ENCODE peak calls at places on chromosome 6, in eight cellular contexts. One of them, this sample, is unnamed. For H3K36me3, the result is how much of the 10 kb centered on the place peaks cover.

GRCh38 chr6:37514377-37514776 is 14.7 kb upstream of the CCDC167 start:
- DNase-seq in lung: no peak
- DNase-seq in IMR-90: peak
- DNase-seq in psoas muscle: no peak
- DNase-seq in lower lobe of right lung: no peak
- DNase-seq in esophagus squamous epithelium: no peak
- DNase-seq in tibial artery: no peak
- DNase-seq in CD4-positive, alpha-beta memory T cell: peak
- DNase-seq in this sample: no peak

GRCh38 chr6:122322824-122323223 is 76.6 kb upstream of the HSF2 start:
- DNase-seq in psoas muscle: no peak
- DNase-seq in IMR-90: peak
- DNase-seq in lung: no peak
- DNase-seq in tibial artery: no peak
- DNase-seq in CD4-positive, alpha-beta memory T cell: no peak
- DNase-seq in lower lobe of right lung: no peak
- DNase-seq in esophagus squamous epithelium: no peak
- DNase-seq in this sample: no peak

GRCh38 chr6:143901885-143902708 is 37.8 kb downstream of the ZC2HC1B start:
- DNase-seq in CD4-positive, alpha-beta memory T cell: no peak
- DNase-seq in psoas muscle: peak
- DNase-seq in lower lobe of right lung: no peak
- DNase-seq in tibial artery: peak
- DNase-seq in IMR-90: peak
- DNase-seq in esophagus squamous epithelium: no peak
- DNase-seq in lung: no peak
- DNase-seq in this sample: no peak

GRCh38 chr6:53628354-53629119 is 37.0 kb downstream of the KLHL31 start:
- DNase-seq in lung: no peak
- DNase-seq in CD4-positive, alpha-beta memory T cell: no peak
- DNase-seq in psoas muscle: no peak
- DNase-seq in esophagus squamous epithelium: no peak
- DNase-seq in lower lobe of right lung: no peak
- DNase-seq in tibial artery: no peak
- DNase-seq in IMR-90: peak
- DNase-seq in this sample: no peak

GRCh38 chr6:163120223-163120622 is 294.3 kb upstream of the QKI start:
- DNase-seq in lung: no peak
- DNase-seq in tibial artery: no peak
- DNase-seq in psoas muscle: no peak
- DNase-seq in CD4-positive, alpha-beta memory T cell: no peak
- DNase-seq in esophagus squamous epithelium: no peak
- DNase-seq in lower lobe of right lung: no peak
- DNase-seq in IMR-90: no peak
- DNase-seq in this sample: no peak

GRCh38 chr6:157575436-157576145 is 194.6 kb downstream of the ZDHHC14 start:
- DNase-seq in lower lobe of right lung: no peak
- DNase-seq in IMR-90: no peak
- DNase-seq in tibial artery: no peak
- DNase-seq in CD4-positive, alpha-beta memory T cell: no peak
- DNase-seq in lung: no peak
- DNase-seq in psoas muscle: no peak
- DNase-seq in esophagus squamous epithelium: no peak
- DNase-seq in this sample: no peak

GRCh38 chr6:31572041-31572911 is at the start of gene LTA:
- DNase-seq in esophagus squamous epithelium: no peak
- DNase-seq in psoas muscle: no peak
- DNase-seq in lung: no peak
- DNase-seq in IMR-90: no peak
- DNase-seq in CD4-positive, alpha-beta memory T cell: peak
- DNase-seq in tibial artery: no peak
- DNase-seq in lower lobe of right lung: no peak
- DNase-seq in this sample: no peak

GRCh38 chr6:82555801-82556200 is 192.2 kb downstream of the TPBG start:
- DNase-seq in tibial artery: no peak
- DNase-seq in CD4-positive, alpha-beta memory T cell: no peak
- DNase-seq in psoas muscle: no peak
- DNase-seq in lower lobe of right lung: no peak
- DNase-seq in esophagus squamous epithelium: no peak
- DNase-seq in lung: no peak
- DNase-seq in IMR-90: peak
- DNase-seq in this sample: no peak

GRCh38 chr6:35415065-35415880 is 36.9 kb upstream of the FANCE start:
- DNase-seq in tibial artery: peak
- DNase-seq in esophagus squamous epithelium: no peak
- DNase-seq in CD4-positive, alpha-beta memory T cell: no peak
- DNase-seq in lower lobe of right lung: peak
- DNase-seq in psoas muscle: peak
- DNase-seq in IMR-90: peak
- DNase-seq in lung: peak
- DNase-seq in this sample: peak

GRCh38 chr6:3451498-3451897 is 5.4 kb downstream of the SLC22A23 start:
- DNase-seq in lower lobe of right lung: no peak
- DNase-seq in tibial artery: no peak
- DNase-seq in lung: no peak
- DNase-seq in esophagus squamous epithelium: no peak
- DNase-seq in IMR-90: no peak
- DNase-seq in CD4-positive, alpha-beta memory T cell: no peak
- DNase-seq in psoas muscle: no peak
- DNase-seq in this sample: no peak

GRCh38 chr6:37783831-37784584 is 35.5 kb upstream of the ZFAND3 start:
- DNase-seq in lower lobe of right lung: peak
- DNase-seq in IMR-90: no peak
- DNase-seq in tibial artery: peak
- DNase-seq in CD4-positive, alpha-beta memory T cell: no peak
- DNase-seq in lung: no peak
- DNase-seq in psoas muscle: peak
- DNase-seq in esophagus squamous epithelium: no peak
- DNase-seq in this sample: peak

GRCh38 chr6:26195924-26196845 is 109.0 kb downstream of the HFE start:
- DNase-seq in esophagus squamous epithelium: no peak
- DNase-seq in CD4-positive, alpha-beta memory T cell: peak
- DNase-seq in psoas muscle: no peak
- DNase-seq in IMR-90: peak
- DNase-seq in lung: no peak
- DNase-seq in lower lobe of right lung: no peak
- DNase-seq in tibial artery: no peak
- DNase-seq in this sample: no peak

DNA sequence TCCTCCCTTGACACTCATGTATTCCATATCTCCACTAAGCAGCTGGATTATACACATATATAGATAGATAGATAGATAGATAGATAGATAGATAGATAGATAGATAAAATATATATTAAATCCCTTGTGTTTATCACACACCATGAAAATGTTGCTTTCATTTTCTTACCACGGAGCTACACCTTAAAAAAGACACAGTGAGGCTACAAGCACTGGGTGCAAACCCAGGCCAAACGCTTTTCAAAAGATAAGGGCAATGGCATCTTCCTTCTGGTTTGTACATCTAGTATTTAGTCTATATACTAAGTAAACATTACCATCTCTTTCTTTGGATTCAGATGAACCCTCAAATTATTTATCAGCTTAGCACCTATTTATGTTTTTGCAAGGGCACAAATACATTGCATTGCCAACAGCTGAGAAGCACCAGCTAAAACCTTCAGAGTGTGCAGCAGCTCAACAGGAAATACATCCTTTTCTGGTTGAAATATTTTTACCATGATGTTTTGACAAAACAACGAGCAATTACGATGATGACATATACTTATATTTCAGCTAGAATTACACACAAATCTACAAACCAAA is 377.2 kb downstream of the ESR1 start:
- DNase-seq in CD4-positive, alpha-beta memory T cell: no peak
- DNase-seq in IMR-90: no peak
- DNase-seq in esophagus squamous epithelium: no peak
- DNase-seq in lung: no peak
- DNase-seq in tibial artery: no peak
- DNase-seq in lower lobe of right lung: no peak
- DNase-seq in psoas muscle: no peak
- DNase-seq in this sample: no peak
- H3K27ac ChIP-seq in CD4-positive, alpha-beta memory T cell: peak
- H3K27ac ChIP-seq in IMR-90: no peak
- H3K27ac ChIP-seq in esophagus squamous epithelium: no peak
- H3K27ac ChIP-seq in lung: no peak
- H3K27ac ChIP-seq in tibial artery: no peak
- H3K27ac ChIP-seq in lower lobe of right lung: peak
- H3K27ac ChIP-seq in psoas muscle: peak
- H3K27ac ChIP-seq in this sample: no peak

GRCh38 chr6:158764941-158765340 is 54.2 kb downstream of the EZR start:
- DNase-seq in esophagus squamous epithelium: no peak
- DNase-seq in IMR-90: no peak
- DNase-seq in lower lobe of right lung: no peak
- DNase-seq in lung: no peak
- DNase-seq in CD4-positive, alpha-beta memory T cell: no peak
- DNase-seq in tibial artery: no peak
- DNase-seq in psoas muscle: no peak
- DNase-seq in this sample: no peak

GRCh38 chr6:158765509-158766068 is 53.6 kb downstream of the EZR start:
- DNase-seq in lung: no peak
- DNase-seq in lower lobe of right lung: no peak
- DNase-seq in psoas muscle: no peak
- DNase-seq in CD4-positive, alpha-beta memory T cell: no peak
- DNase-seq in IMR-90: no peak
- DNase-seq in esophagus squamous epithelium: no peak
- DNase-seq in tibial artery: no peak
- DNase-seq in this sample: no peak

GRCh38 chr6:158768396-158768795 is 50.8 kb downstream of the EZR start:
- DNase-seq in tibial artery: no peak
- DNase-seq in IMR-90: no peak
- DNase-seq in CD4-positive, alpha-beta memory T cell: no peak
- DNase-seq in esophagus squamous epithelium: no peak
- DNase-seq in lower lobe of right lung: no peak
- DNase-seq in psoas muscle: no peak
- DNase-seq in lung: no peak
- DNase-seq in this sample: no peak

GRCh38 chr6:158767714-158768113 is 51.5 kb downstream of the EZR start:
- DNase-seq in CD4-positive, alpha-beta memory T cell: no peak
- DNase-seq in IMR-90: no peak
- DNase-seq in psoas muscle: no peak
- DNase-seq in tibial artery: no peak
- DNase-seq in esophagus squamous epithelium: no peak
- DNase-seq in lung: no peak
- DNase-seq in lower lobe of right lung: no peak
- DNase-seq in this sample: no peak

DNA sequence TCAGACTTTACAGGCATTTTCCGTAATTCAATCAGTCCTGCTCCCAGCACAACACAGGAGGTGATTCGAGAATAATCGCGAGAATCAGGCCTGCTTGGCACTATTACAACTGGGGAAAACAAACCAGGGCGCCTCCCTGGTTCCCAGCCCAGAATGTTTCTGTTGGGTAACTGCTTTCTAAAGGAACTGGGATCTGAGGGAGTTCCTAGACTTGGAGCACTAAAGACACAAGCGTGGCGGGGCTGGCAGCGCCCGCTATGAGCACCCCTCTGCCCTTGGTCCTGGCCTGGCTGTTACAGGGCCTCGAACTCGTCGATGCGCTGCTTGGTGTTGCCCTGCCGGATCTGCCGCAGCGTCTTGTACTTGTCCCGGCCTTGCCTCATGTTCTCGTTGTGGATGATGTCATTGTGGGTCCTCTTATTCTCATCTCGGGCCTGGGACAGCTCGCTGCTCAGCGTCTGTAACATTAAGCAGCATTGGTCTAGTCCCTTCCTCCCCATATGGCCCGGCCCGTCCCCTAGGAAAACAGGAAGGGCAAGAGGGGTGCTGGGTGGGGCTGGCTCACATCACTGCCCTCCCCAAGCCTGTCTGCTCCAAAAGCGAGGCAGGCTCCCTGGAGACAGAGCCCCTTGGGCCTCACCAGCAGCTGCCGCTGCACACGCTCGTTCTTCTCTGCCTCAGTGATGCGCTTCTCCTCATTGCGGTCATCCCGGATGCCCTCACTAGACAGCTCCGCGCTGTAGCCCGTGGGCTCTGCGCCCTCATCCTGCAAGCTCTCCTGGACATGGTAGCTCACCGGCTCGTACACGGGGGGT is 52.3 kb downstream of the EZR start:
- DNase-seq in IMR-90: no peak
- DNase-seq in esophagus squamous epithelium: no peak
- DNase-seq in psoas muscle: no peak
- DNase-seq in CD4-positive, alpha-beta memory T cell: no peak
- DNase-seq in lower lobe of right lung: no peak
- DNase-seq in tibial artery: no peak
- DNase-seq in lung: no peak
- DNase-seq in this sample: no peak
- H3K36me3 ChIP-seq in IMR-90: half or more
- H3K36me3 ChIP-seq in esophagus squamous epithelium: half or more
- H3K36me3 ChIP-seq in psoas muscle: under half
- H3K36me3 ChIP-seq in CD4-positive, alpha-beta memory T cell: half or more
- H3K36me3 ChIP-seq in lower lobe of right lung: half or more
- H3K36me3 ChIP-seq in tibial artery: half or more
- H3K36me3 ChIP-seq in lung: under half
- H3K36me3 ChIP-seq in this sample: under half

GRCh38 chr6:11392778-11393507 is 144.6 kb upstream of the TMEM170B start:
- DNase-seq in psoas muscle: no peak
- DNase-seq in CD4-positive, alpha-beta memory T cell: no peak
- DNase-seq in lung: no peak
- DNase-seq in IMR-90: no peak
- DNase-seq in tibial artery: no peak
- DNase-seq in lower lobe of right lung: peak
- DNase-seq in esophagus squamous epithelium: no peak
- DNase-seq in this sample: no peak
- H3K27ac ChIP-seq in psoas muscle: peak
- H3K27ac ChIP-seq in CD4-positive, alpha-beta memory T cell: no peak
- H3K27ac ChIP-seq in lung: no peak
- H3K27ac ChIP-seq in IMR-90: no peak
- H3K27ac ChIP-seq in tibial artery: no peak
- H3K27ac ChIP-seq in lower lobe of right lung: peak
- H3K27ac ChIP-seq in esophagus squamous epithelium: no peak
- H3K27ac ChIP-seq in this sample: no peak

GRCh38 chr6:112231609-112232060 is 22.7 kb downstream of the LAMA4 start:
- DNase-seq in esophagus squamous epithelium: no peak
- DNase-seq in psoas muscle: no peak
- DNase-seq in lung: no peak
- DNase-seq in IMR-90: peak
- DNase-seq in lower lobe of right lung: no peak
- DNase-seq in tibial artery: no peak
- DNase-seq in CD4-positive, alpha-beta memory T cell: no peak
- DNase-seq in this sample: no peak
- H3K36me3 ChIP-seq in esophagus squamous epithelium: under half
- H3K36me3 ChIP-seq in psoas muscle: under half
- H3K36me3 ChIP-seq in lung: under half
- H3K36me3 ChIP-seq in IMR-90: under half
- H3K36me3 ChIP-seq in lower lobe of right lung: under half
- H3K36me3 ChIP-seq in tibial artery: under half
- H3K36me3 ChIP-seq in CD4-positive, alpha-beta memory T cell: under half
- H3K36me3 ChIP-seq in this sample: under half

GRCh38 chr6:138682722-138683521 is 90.6 kb upstream of the CCDC28A start:
- DNase-seq in tibial artery: no peak
- DNase-seq in psoas muscle: no peak
- DNase-seq in CD4-positive, alpha-beta memory T cell: no peak
- DNase-seq in lung: no peak
- DNase-seq in IMR-90: peak
- DNase-seq in esophagus squamous epithelium: no peak
- DNase-seq in lower lobe of right lung: no peak
- DNase-seq in this sample: no peak
- H3K27ac ChIP-seq in tibial artery: peak
- H3K27ac ChIP-seq in psoas muscle: peak
- H3K27ac ChIP-seq in CD4-positive, alpha-beta memory T cell: no peak
- H3K27ac ChIP-seq in lung: no peak
- H3K27ac ChIP-seq in IMR-90: peak
- H3K27ac ChIP-seq in esophagus squamous epithelium: peak
- H3K27ac ChIP-seq in lower lobe of right lung: no peak
- H3K27ac ChIP-seq in this sample: no peak

This sample was measured in pancreas.